ENCODE peak calls at places on chromosomes 1 and 21, in nine cellular contexts. V is EH; P is COR-L47; A is LoVo; S is NCI-H1092; G is stimulated activated CD4-positive, alpha-beta T cell treated with anti-CD3 and anti-CD28 coated beads, Interleukin-15, amount 100 ng/mL, for 24 hours; B is naive thymus-derived CD8-positive, alpha-beta T cell; O is ecto neural progenitor cell; H is activated T-cell treated with anti-CD3 and anti-CD28 coated beads, Interleukin-2, amount 50 U/mL, for 72 hours. W is an unnamed sample.

GRCh38 chr1:7388141-7388487 is 383.0 kb upstream of the VAMP3 start:
- DNase-seq in V (no peak), P (no peak), A (no peak), S (peak), G (no peak), B (no peak), O (no peak), H (no peak), W (no peak)

GRCh38 chr1:226634156-226634588 is 85.6 kb downstream of the STUM start:
- DNase-seq in V (peak), P (peak), A (peak), S (peak), G (peak), B (peak), O (peak), H (peak), W (peak)

GRCh38 chr1:199612976-199613774 is 414.3 kb upstream of the NR5A2 start:
- DNase-seq in V (peak), P (no peak), A (peak), S (no peak), G (no peak), B (no peak), O (no peak), H (no peak), W (no peak)

GRCh38 chr1:36710008-36710407 is 227.3 kb upstream of the CSF3R start:
- DNase-seq in V (no peak), P (no peak), A (no peak), S (peak), G (no peak), B (no peak), O (no peak), H (no peak), W (no peak)

GRCh38 chr21:22575165-22575584 is 1577.0 kb downstream of the NCAM2 start:
- DNase-seq in V (no peak), P (peak), A (no peak), S (peak), G (no peak), B (no peak), O (peak), H (peak), W (no peak)

GRCh38 chr21:34544032-34544496 is 32.1 kb upstream of the KCNE1 start:
- DNase-seq in V (peak), P (peak), A (peak), S (peak), G (peak), B (peak), O (no peak), H (peak), W (no peak)

GRCh38 chr1:87833158-87833557 is 504.5 kb downstream of the LMO4 start:
- DNase-seq in V (no peak), P (no peak), A (no peak), S (no peak), G (no peak), B (no peak), O (no peak), H (no peak), W (no peak)

GRCh38 chr1:943545-944340 is 15.3 kb downstream of the NOC2L start:
- DNase-seq in V (no peak), P (no peak), A (no peak), S (no peak), G (no peak), B (no peak), O (no peak), H (no peak), W (no peak)

GRCh38 chr1:3276341-3276800 is 178.1 kb upstream of the ARHGEF16 start:
- DNase-seq in V (no peak), P (no peak), A (no peak), S (no peak), G (no peak), B (no peak), O (no peak), H (no peak), W (no peak)

GRCh38 chr1:151988405-151988851 is 5.2 kb downstream of the S100A10 start:
- DNase-seq in V (peak), P (no peak), A (peak), S (no peak), G (no peak), B (no peak), O (no peak), H (no peak), W (no peak)

GRCh38 chr1:75908717-75909152 is 23.5 kb downstream of the ASB17 start:
- DNase-seq in V (peak), P (peak), A (peak), S (no peak), G (no peak), B (no peak), O (peak), H (no peak), W (no peak)

GRCh38 chr1:115324649-115325420 is 13.2 kb downstream of the NGF start:
- DNase-seq in V (peak), P (no peak), A (no peak), S (no peak), G (no peak), B (no peak), O (no peak), H (no peak), W (no peak)

GRCh38 chr1:214662386-214662785 is 59.4 kb downstream of the CENPF start:
- DNase-seq in V (no peak), P (no peak), A (no peak), S (no peak), G (no peak), B (no peak), O (no peak), H (no peak), W (no peak)

GRCh38 chr21:28605138-28605537 is 387.5 kb downstream of the LTN1 start:
- DNase-seq in V (no peak), P (no peak), A (no peak), S (no peak), G (no peak), B (peak), O (no peak), H (no peak), W (no peak)

GRCh38 chr1:89781494-89782126 is 39.2 kb upstream of the LRRC8D start:
- DNase-seq in V (no peak), P (no peak), A (no peak), S (no peak), G (peak), B (peak), O (no peak), H (peak), W (no peak)

GRCh38 chr1:223712184-223712855 is at the start of gene CAPN2:
- DNase-seq in V (peak), P (peak), A (peak), S (peak), G (peak), B (no peak), O (peak), H (peak), W (peak)

GRCh38 chr21:43923391-43923790 is 58.4 kb downstream of the AGPAT3 start:
- DNase-seq in V (peak), P (no peak), A (no peak), S (no peak), G (no peak), B (no peak), O (no peak), H (no peak), W (peak)

GRCh38 chr1:77282866-77283539 is 1.2 kb downstream of the AK5 start:
- DNase-seq in V (peak), P (peak), A (no peak), S (no peak), G (peak), B (no peak), O (no peak), H (peak), W (no peak)

GRCh38 chr1:16162163-16162822 is 6.4 kb upstream of the EPHA2 start:
- DNase-seq in V (no peak), P (no peak), A (peak), S (no peak), G (peak), B (peak), O (peak), H (peak), W (no peak)

GRCh38 chr1:3283849-3284248 is 170.6 kb upstream of the ARHGEF16 start:
- DNase-seq in V (peak), P (no peak), A (no peak), S (no peak), G (peak), B (no peak), O (peak), H (peak), W (peak)

GRCh38 chr1:110280804-110281203 is 58.4 kb upstream of the RBM15 start:
- DNase-seq in V (no peak), P (no peak), A (no peak), S (no peak), G (no peak), B (no peak), O (no peak), H (no peak), W (no peak)

GRCh38 chr1:23865543-23865930 is 2.6 kb downstream of the FUCA1 start:
- DNase-seq in V (peak), P (no peak), A (peak), S (no peak), G (no peak), B (no peak), O (no peak), H (no peak), W (no peak)

GRCh38 chr1:159981351-159982055 is 27.5 kb upstream of the SLAMF9 start:
- DNase-seq in V (no peak), P (no peak), A (no peak), S (no peak), G (no peak), B (no peak), O (peak), H (no peak), W (no peak)

GRCh38 chr1:115440733-115441132 is 102.7 kb upstream of the NGF start:
- DNase-seq in V (peak), P (no peak), A (no peak), S (no peak), G (no peak), B (no peak), O (no peak), H (no peak), W (no peak)

GRCh38 chr1:228045405-228045804 is 37.1 kb upstream of the ARF1 start:
- DNase-seq in V (no peak), P (no peak), A (no peak), S (no peak), G (no peak), B (no peak), O (peak), H (no peak), W (no peak)

GRCh38 chr1:8727809-8728213 is 89.6 kb downstream of the RERE start:
- DNase-seq in V (no peak), P (no peak), A (no peak), S (peak), G (no peak), B (no peak), O (no peak), H (no peak), W (no peak)

GRCh38 chr1:55893155-55893554 is 678.0 kb upstream of the USP24 start:
- DNase-seq in V (peak), P (no peak), A (peak), S (no peak), G (no peak), B (no peak), O (no peak), H (no peak), W (no peak)